ENCODE peak calls at places on chromosomes 4 and X, in four cellular contexts. D is fibroblast of mammary gland, I is ascending aorta, U is IMR-90. L is an unnamed sample.

GRCh38 chr4:40525811-40526598 is 103.7 kb downstream of the RBM47 start:
- DNase-seq in D (peak; percentile 93), I (peak; percentile 76), U (peak; percentile 88), L (no peak)

GRCh38 chr4:6701371-6701770 is 7.7 kb downstream of the S100P start:
- DNase-seq in D (no peak), I (no peak), U (no peak), L (peak; percentile 73)

GRCh38 chr4:42906906-42907774 is 14.6 kb downstream of the GRXCR1 start:
- DNase-seq in D (no peak), I (no peak), U (no peak), L (peak; percentile 11)

GRCh38 chrX:46569621-46570020 is 3.9 kb upstream of the CHST7 start:
- DNase-seq in D (no peak), I (no peak), U (no peak), L (no peak)

GRCh38 chrX:130726661-130727060 is 176.3 kb downstream of the ENOX2 start:
- DNase-seq in D (peak; percentile 82), I (no peak), U (peak; percentile 49), L (peak; percentile 58)

GRCh38 chr4:101718810-101719209 is 71.7 kb upstream of the BANK1 start:
- DNase-seq in D (no peak), I (no peak), U (no peak), L (no peak)

GRCh38 chr4:2269206-2269531 is 7.3 kb upstream of the MXD4 start:
- DNase-seq in D (no peak), I (no peak), U (no peak), L (no peak)

GRCh38 chr4:92236907-92237306 is 66.9 kb upstream of the GRID2 start:
- DNase-seq in D (peak; percentile 29), I (no peak), U (peak; percentile 77), L (no peak)

GRCh38 chr4:54783402-54784110 is 125.8 kb downstream of the KIT start:
- DNase-seq in D (peak; percentile 6), I (no peak), U (no peak), L (no peak)

GRCh38 chr4:72505314-72505744 is 63.7 kb downstream of the ADAMTS3 start:
- DNase-seq in D (peak; percentile 69), I (no peak), U (peak; percentile 58), L (peak; percentile 44)

GRCh38 chr4:48336471-48336870 is 4.9 kb upstream of the SLAIN2 start:
- DNase-seq in D (peak; percentile 21), I (no peak), U (no peak), L (no peak)

GRCh38 chr4:82268050-82268825 is 105.6 kb downstream of the HNRNPD start:
- DNase-seq in D (peak; percentile 53), I (peak; percentile 69), U (peak; percentile 50), L (peak; percentile 83)

GRCh38 chr4:78645853-78646757 is 94.5 kb downstream of the ANXA3 start:
- DNase-seq in D (peak; percentile 98), I (peak; percentile 91), U (peak; percentile 96), L (peak; percentile 23)

GRCh38 chrX:150504399-150505186 is 63.8 kb upstream of the MTM1 start:
- DNase-seq in D (peak; percentile 15), I (no peak), U (peak; percentile 37), L (no peak)

GRCh38 chr4:30537462-30537861 is 182.7 kb upstream of the PCDH7 start:
- DNase-seq in D (peak; percentile 75), I (no peak), U (peak; percentile 80), L (no peak)

GRCh38 chr4:2824329-2825183 is 19.1 kb upstream of the ADD1 start:
- DNase-seq in D (no peak), I (no peak), U (no peak), L (no peak)

GRCh38 chrX:10496345-10496965 is 123.9 kb downstream of the MID1 start:
- DNase-seq in D (peak; percentile 70), I (no peak), U (peak; percentile 91), L (no peak)

GRCh38 chrX:116417214-116417613 is 19.2 kb upstream of the SLC6A14 start:
- DNase-seq in D (no peak), I (no peak), U (no peak), L (no peak)

GRCh38 chrX:48468247-48468671 is 1.8 kb downstream of the SLC38A5 start:
- DNase-seq in D (no peak), I (no peak), U (no peak), L (peak; percentile 74)

GRCh38 chr4:92864176-92864575 is 560.4 kb downstream of the GRID2 start:
- DNase-seq in D (no peak), I (no peak), U (no peak), L (no peak)

GRCh38 chr4:137980641-137981040 is 261.5 kb downstream of the SLC7A11 start:
- DNase-seq in D (no peak), I (no peak), U (no peak), L (no peak)

GRCh38 chr4:186902361-186902760 is 178.7 kb upstream of the FAT1 start:
- DNase-seq in D (no peak), I (no peak), U (no peak), L (no peak)

GRCh38 chr4:110945600-110945999 is 322.7 kb upstream of the PITX2 start:
- DNase-seq in D (no peak), I (no peak), U (no peak), L (no peak)

GRCh38 chrX:30488092-30488491 is 89.5 kb downstream of the TASL start:
- DNase-seq in D (peak; percentile 37), I (no peak), U (peak; percentile 1), L (peak; percentile 26)

GRCh38 chr4:188887905-188888304 is 748.7 kb downstream of the TRIML1 start:
- DNase-seq in D (no peak), I (no peak), U (no peak), L (no peak)

GRCh38 chrX:107716045-107716684 is 59.4 kb downstream of the TSC22D3 start:
- DNase-seq in D (no peak), I (peak; percentile 64), U (peak; percentile 21), L (peak; percentile 42)

DNA sequence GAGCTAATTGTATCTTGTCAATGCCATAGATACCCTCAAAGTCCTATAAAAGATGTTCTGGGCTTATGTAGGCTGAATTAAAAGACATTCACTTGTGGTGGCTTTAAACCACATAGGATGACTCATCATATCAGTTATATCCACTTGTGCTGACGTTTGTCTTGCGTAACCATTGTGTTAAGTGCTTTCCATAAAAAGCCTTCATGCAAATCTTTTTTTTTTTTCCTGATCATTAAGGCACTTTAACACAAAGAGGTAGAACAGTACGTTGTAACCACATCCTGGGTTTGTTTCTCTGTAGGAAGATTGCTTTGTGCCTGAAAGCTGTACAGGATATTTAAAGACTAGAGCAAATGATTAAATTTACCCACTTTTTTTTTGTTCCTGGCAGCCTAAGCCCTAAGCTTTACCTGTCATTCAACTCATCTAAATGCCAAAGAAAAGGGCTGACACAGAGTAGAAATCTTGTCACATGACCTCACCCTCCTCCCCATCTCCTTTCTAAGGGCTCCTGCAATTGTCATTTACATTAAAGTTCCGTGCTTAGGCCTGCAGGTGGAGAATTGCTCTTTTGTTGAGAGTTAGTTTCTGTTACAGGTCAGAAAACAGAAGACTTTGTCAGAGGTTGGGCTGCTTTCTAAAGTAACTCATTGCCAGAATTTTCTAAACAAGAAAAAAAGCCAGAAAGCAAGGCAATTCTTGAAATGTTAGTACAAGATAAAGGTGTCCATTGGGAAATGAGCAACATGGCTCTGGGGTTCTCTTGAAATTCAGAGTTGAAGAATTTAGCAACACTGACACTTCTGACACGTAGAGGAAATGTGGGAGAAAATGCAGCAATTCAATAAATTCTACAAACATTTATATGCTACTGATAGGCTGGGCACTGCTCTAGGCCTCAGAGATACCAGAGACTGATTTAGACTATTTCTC is 555.6 kb downstream of the PPARGC1A start:
- DNase-seq in D (peak; percentile 84), I (no peak), U (peak; percentile 71), L (peak; percentile 98)
- TF ChIP-seq CTCF in D (no peak), I (no peak), U (no peak), L (peak; percentile 31)

DNA sequence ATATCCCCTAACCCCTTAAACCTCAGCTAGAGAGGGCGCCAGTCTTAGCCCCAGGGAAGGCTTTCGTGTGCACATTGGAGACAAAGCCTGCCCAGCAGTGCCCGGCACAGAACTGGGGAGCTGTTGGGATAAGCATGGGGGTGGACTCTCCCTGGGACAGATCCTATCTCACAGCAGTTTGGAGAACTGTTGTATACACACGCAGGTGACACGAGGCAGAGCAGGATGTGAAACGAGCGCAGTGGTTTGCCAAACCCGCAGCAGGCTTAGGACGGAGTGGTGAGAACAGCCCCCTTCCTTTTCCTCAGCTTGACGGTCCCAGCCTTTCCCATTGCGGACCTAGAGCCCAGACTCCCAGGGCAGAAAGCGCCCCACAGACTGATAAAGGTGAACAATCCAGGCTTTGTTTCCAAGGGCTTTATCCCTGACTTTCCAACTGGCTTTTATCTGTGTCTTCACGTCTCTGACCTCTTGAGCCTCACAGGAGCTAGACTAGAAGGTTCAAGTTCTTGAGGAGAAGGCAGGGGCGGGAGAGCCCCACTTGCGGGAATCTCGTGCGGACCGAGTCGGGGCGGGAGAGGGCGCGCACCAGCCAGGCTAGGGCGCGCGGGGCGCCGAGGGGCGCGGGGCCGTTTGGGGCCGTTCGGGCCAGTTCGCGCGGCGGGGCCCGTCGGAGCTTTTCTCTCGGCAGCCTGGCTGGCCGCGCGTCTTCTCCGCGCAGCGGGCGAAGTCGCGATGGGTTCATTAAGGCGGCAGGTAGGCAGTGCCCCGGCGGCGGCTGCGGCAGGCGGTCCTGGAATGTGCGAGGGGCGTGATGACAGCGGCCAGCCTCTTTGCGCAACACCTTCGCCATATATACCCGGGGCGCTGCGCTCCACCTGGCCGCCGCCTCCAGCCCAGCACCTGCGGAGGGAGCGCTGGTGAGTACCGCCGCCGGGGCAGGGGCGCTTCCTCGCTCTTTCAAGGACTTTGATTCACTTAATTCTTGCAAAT is at the start of gene SLC34A2:
- DNase-seq in D (no peak), I (no peak), U (no peak), L (no peak)
- H3K4me3 ChIP-seq in D (no peak within 1 kb of the TSS), I (no peak within 1 kb of the TSS), U (no peak within 1 kb of the TSS), L (no peak within 1 kb of the TSS)

GRCh38 chr4:65007841-65008439 is 598.7 kb upstream of the TECRL start:
- DNase-seq in D (peak; percentile 40), I (no peak), U (no peak), L (peak; percentile 56)
- TF ChIP-seq CTCF in D (peak; percentile 46), I (peak; percentile 13), U (peak; percentile 41), L (peak; percentile 34)

GRCh38 chr4:1041147-1041935 is 29.9 kb downstream of the FGFRL1 start:
- DNase-seq in D (peak; percentile 61), I (no peak), U (peak; percentile 34), L (peak; percentile 70)
- H3K4me3 ChIP-seq in D (peak overlapping the region; percentile 9), I (peak overlapping the region; percentile 32), U (no peak overlapping the region), L (no peak overlapping the region)

L was measured in NB4.